ENCODE peak calls at places on chromosomes 5 and 9, in six cellular contexts. I is testis, O is A549, S is sigmoid colon, B is body of pancreas, F is H1. X is an unnamed sample.

GRCh38 chr5:43771611-43772031 is 168.6 kb downstream of the NNT start:
- DNase-seq in O (no peak), S (no peak), F (no peak), I (no peak), B (no peak), X (no peak)

GRCh38 chr5:143037071-143037470 is 266.9 kb downstream of the ARHGAP26 start:
- DNase-seq in O (no peak), B (peak), I (no peak), F (no peak), S (no peak), X (no peak)

GRCh38 chr5:175887463-175887862 is 16.1 kb downstream of the CPLX2 start:
- DNase-seq in S (no peak), B (no peak), F (no peak), O (no peak), I (no peak), X (no peak)

GRCh38 chr9:99079542-99079941 is 25.4 kb upstream of the TGFBR1 start:
- DNase-seq in S (peak), B (no peak), O (no peak), F (no peak), I (no peak), X (no peak)

GRCh38 chr9:109799792-109800191 is 19.8 kb downstream of the PALM2AKAP2 start:
- DNase-seq in B (no peak), F (no peak), S (no peak), I (no peak), O (no peak), X (no peak)

GRCh38 chr9:131096490-131097258 is at the start of gene AIF1L:
- DNase-seq in O (peak), B (peak), S (no peak), F (peak), I (peak), X (no peak)

GRCh38 chr9:95434116-95435073 is 82.4 kb downstream of the PTCH1 start:
- DNase-seq in I (no peak), B (no peak), O (no peak), S (no peak), F (no peak), X (no peak)

GRCh38 chr5:91651704-91652103 is 268.6 kb upstream of the ARRDC3 start:
- DNase-seq in S (no peak), B (peak), I (no peak), F (no peak), O (no peak), X (no peak)

GRCh38 chr9:15155826-15156225 is 151.2 kb downstream of the TTC39B start:
- DNase-seq in B (peak), I (peak), S (no peak), O (no peak), F (no peak), X (no peak)

GRCh38 chr9:104329245-104329644 is 174.8 kb upstream of the OR13F1 start:
- DNase-seq in F (no peak), B (no peak), O (no peak), S (no peak), I (no peak), X (peak)

GRCh38 chr5:16673241-16673998 is 56.6 kb upstream of the RETREG1 start:
- DNase-seq in F (no peak), O (no peak), S (no peak), I (peak), B (no peak), X (no peak)

GRCh38 chr9:73093740-73094379 is 57.8 kb upstream of the ANXA1 start:
- DNase-seq in F (no peak), I (no peak), O (no peak), B (no peak), S (no peak), X (no peak)

GRCh38 chr5:155144956-155145355 is 131.4 kb downstream of the KIF4B start:
- DNase-seq in S (no peak), B (no peak), I (no peak), F (no peak), O (no peak), X (no peak)

GRCh38 chr5:107555425-107556090 is 115.2 kb downstream of the EFNA5 start:
- DNase-seq in F (no peak), I (no peak), B (no peak), S (no peak), O (no peak), X (no peak)

GRCh38 chr9:7166074-7166473 is 408.3 kb downstream of the KDM4C start:
- DNase-seq in O (no peak), F (no peak), I (no peak), B (no peak), S (no peak), X (no peak)

GRCh38 chr5:87410941-87411340 is 1.8 kb downstream of the CCNH start:
- DNase-seq in S (no peak), B (no peak), I (no peak), F (no peak), O (no peak), X (no peak)

GRCh38 chr5:87408219-87408618 is 4.5 kb downstream of the CCNH start:
- DNase-seq in O (no peak), F (no peak), I (no peak), B (no peak), S (no peak), X (no peak)

GRCh38 chr5:87411586-87412416 is 929 bp downstream of the CCNH start:
- DNase-seq in I (peak), S (peak), O (peak), B (peak), F (no peak), X (no peak)

GRCh38 chr5:87412417-87413115 is at the start of gene CCNH:
- DNase-seq in S (peak), O (peak), B (peak), F (peak), I (peak), X (peak)

GRCh38 chr5:87413116-87413645 is 451 bp upstream of the CCNH start:
- DNase-seq in O (no peak), I (no peak), B (no peak), F (no peak), S (no peak), X (no peak)
- TF ChIP-seq POLR2A in O (no peak), I (peak), B (no peak), F (no peak), S (no peak), X (no peak)

GRCh38 chr9:120915854-120916495 is 10.6 kb downstream of the TRAF1 start:
- DNase-seq in I (no peak), O (no peak), B (no peak), S (no peak), F (no peak), X (no peak)
- TF ChIP-seq POLR2A in I (no peak), O (no peak), B (no peak), S (no peak), F (no peak), X (no peak)

DNA sequence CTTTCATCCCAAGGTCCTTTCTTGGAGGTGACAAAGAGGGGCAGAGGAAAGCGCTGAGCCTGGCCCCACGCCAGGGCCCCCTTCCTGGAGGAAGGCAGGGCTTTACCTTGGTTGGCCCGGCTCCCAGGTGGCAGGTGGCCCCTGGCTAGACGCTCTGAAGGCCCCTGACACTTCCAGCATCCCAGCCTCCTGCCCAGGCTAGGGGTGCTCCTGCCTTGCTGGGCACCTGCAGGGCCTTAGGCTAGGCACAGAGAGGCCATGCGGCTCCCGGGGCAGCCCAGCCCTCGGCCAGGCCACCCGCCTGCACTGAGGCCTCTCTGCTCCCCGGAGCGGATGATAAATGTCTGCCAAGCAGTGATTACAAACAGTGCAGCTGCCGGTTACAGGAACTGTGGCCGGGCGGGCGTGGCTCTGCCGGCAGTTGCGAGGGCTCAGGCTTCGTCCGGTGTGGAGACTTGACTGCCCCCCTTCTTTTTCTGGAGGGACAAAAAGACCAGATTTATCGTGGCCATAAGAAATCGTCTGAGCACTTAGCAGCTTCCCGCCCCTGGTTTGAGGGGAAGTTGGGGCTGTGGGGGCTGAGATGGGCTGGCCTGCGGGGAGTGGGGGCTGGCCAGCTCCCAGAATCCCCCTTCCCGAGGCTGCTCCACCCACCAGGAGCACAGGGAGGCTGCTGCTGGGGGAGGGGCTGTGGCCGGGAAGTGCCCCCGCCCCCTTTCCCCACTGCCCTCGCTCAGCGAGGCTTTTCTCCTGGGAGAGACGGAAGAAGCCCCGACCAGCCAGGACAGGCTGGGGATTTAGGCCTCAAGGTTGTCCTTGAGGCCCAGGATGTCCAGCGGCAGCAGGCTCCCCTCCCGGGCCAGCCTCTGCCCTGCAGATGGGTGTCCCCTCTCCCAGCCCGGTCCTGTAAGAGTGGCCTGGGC is 31.6 kb upstream of the UBAC1 start:
- DNase-seq in I (peak), B (peak), O (peak), S (peak), F (peak), X (peak)
- TF ChIP-seq POLR2A in I (no peak), B (peak), O (peak), S (no peak), F (no peak), X (no peak)

DNA sequence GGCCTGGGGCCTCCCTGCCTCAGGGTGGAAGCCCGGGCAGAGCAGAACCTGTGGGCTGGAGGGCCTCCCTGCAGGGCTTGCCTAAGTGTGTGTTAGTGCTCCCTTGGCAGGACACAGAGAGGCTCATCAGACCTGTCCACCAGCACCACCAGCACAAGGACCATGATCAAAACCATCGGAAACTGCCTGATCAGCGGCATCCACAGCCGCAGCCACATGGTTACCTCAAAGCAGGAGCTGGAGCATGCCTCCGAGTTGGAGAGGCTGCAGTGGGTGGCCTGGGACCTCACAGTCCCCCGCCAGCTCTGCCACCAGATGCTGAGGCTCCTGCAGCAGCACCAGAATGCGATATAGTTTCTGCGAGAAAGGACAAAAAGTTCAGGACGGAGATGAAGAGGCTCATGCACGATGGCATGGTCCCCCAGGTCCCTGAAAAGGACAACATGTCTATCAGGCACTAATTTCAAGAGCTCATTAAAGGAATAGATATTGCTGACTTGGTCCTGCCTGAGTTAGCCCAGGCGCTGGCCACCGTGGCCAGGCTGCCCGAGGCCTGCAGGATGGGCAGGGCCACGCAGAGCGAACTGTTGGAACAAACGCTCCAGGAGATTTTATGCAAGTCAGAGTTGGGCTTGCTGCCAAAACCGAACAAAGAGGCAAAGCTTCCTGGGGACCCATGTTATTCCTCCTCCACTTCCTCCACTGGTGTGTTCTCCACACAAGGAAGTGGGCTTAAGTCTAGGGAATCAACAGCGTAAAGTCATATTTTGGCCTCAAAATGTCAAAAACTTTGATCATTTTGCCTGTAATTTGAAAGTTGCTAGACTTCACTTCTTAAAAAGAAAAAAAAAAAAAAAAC is 72.5 kb downstream of the PTPDC1 start:
- DNase-seq in S (peak), F (no peak), I (peak), O (peak), B (peak), X (no peak)
- TF ChIP-seq POLR2A in S (no peak), F (no peak), I (no peak), O (no peak), B (no peak), X (no peak)

DNA sequence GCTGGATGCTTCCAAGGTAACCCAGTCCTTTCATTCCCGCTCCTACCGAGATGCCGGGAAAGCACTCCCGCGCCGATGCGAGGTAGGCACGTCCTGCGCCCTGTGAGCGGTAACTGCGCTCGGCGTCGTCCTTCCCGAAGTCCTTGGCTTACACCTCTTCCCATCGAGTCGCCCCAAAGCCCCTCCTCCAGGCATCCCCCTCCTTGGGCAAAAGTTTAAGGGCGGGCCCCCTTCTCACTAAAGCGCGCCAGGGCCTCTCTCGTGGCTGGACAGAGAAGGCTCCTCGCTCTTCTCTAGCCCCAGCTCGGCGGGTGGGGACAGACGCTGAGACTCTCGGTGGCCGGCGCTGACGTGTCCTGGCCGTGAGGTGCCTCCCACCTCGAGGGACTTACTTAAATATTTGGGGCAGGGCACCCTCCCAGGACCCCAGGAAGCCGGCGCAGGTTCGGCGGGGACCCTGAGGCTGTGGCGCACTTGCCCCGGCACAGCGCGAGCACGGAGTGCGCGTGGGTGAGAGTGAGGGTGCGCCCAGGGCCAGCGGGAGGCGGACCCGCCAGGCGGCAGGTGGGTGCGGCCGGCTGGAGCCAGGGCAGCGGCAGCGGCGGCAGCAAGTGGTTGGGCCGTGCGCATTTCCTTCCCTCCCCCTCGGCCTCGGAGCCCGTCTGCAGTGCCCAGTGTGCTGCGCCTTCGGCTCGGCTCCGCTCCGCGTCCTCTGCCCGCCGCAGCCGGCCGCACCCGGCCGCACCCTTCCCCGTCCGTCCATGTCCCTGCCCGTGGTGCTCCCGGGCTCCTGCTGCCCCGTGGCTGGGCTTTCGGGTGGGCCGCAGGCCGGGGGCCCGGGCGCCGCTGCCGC is at the start of gene ENTREP1:
- DNase-seq in O (peak), I (peak), S (peak), B (peak), F (peak), X (peak)
- TF ChIP-seq POLR2A in O (no peak), I (no peak), S (no peak), B (peak), F (peak), X (no peak)

DNA sequence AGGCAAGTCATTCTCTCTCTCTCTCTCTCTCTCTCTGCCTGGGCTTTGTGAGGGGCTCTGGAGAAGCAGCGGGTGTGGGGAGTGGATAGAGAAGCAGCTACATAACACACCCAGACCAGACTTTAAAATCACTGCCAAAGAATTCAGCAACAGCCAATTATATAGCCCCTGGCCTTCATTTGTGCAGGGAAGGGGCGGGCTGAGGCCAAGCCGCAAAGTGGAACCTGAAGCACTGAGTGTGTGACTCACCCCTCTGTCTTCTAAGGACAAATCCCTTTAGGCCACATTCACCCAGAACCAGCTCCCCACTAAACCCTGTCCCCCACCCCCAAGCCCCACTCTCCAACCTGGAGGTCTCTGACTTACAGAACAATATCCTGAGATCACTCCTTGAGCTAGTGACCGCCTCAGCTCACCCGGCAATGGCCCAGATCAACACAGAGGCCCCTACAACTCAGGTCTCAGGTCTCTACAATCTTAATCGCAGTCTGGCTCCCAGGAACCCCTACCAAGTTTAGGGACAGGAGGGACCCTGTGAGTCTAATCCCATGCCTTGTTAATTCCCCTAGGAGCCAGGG is 6.0 kb downstream of the B4GALT1 start:
- DNase-seq in S (peak), F (no peak), B (peak), I (peak), O (peak), X (peak)
- TF ChIP-seq POLR2A in S (no peak), F (no peak), B (peak), I (no peak), O (no peak), X (no peak)

GRCh38 chr9:85527331-85528015 is 214.3 kb downstream of the AGTPBP1 start:
- DNase-seq in B (no peak), S (no peak), F (no peak), O (no peak), I (no peak), X (no peak)
- TF ChIP-seq POLR2A in B (no peak), S (no peak), F (no peak), O (no peak), I (no peak), X (no peak)